ENCODE peak calls at places on chromosomes 2 and 18, in ten cellular contexts. Z is stimulated activated CD8-positive, alpha-beta memory T cell treated with anti-CD3 and anti-CD28 coated beads, Interleukin-4, amount 100 ng/mL, for 24 hours; X is SK-N-SH; O is left cardiac atrium; D is CD4-positive, alpha-beta T cell; Y is stimulated activated CD4-positive, alpha-beta T cell treated with anti-CD3 and anti-CD28 coated beads, Interleukin-1b, Interleukin-23, amount 100 ng/mL, for 1 hour; A is IMR-90; C is AG09309; K is NCI-H2081; W is SW480. R is an unnamed sample.
A peak's percentile ranks its signal among the peaks of the same experiment; 100 is the strongest.

GRCh38 chr2:148640767-148641166 is 3.8 kb upstream of the EPC2 start:
- DNase-seq in Z (no peak), X (peak; percentile 14), O (no peak), D (no peak), Y (no peak), A (peak; percentile 25), C (peak; percentile 24), K (no peak), W (no peak), R (peak; percentile 1)

GRCh38 chr2:177464549-177464948 is 72.0 kb downstream of the AGPS start:
- DNase-seq in Z (no peak), X (no peak), O (no peak), D (no peak), Y (no peak), A (peak; percentile 70), C (no peak), K (no peak), W (no peak), R (no peak)

GRCh38 chr2:119292226-119292625 is 68.6 kb downstream of the STEAP3 start:
- DNase-seq in Z (no peak), X (no peak), O (no peak), D (no peak), Y (no peak), A (peak; percentile 15), C (no peak), K (no peak), W (no peak), R (no peak)

GRCh38 chr2:70939847-70940580 is 4.3 kb downstream of the ATP6V1B1 start:
- DNase-seq in Z (no peak), X (no peak), O (no peak), D (no peak), Y (no peak), A (no peak), C (no peak), K (no peak), W (no peak), R (no peak)

GRCh38 chr2:218648473-218649100 is 10.8 kb downstream of the ZNF142 start:
- DNase-seq in Z (peak; percentile 16), X (peak; percentile 76), O (peak; percentile 51), D (peak; percentile 37), Y (no peak), A (peak; percentile 70), C (no peak), K (peak; percentile 56), W (peak; percentile 48), R (peak; percentile 7)

GRCh38 chr18:22165049-22165602 is 4.3 kb upstream of the GATA6 start:
- DNase-seq in Z (no peak), X (peak; percentile 33), O (no peak), D (no peak), Y (no peak), A (no peak), C (no peak), K (no peak), W (no peak), R (no peak)

GRCh38 chr2:75547345-75548035 is 13.2 kb downstream of the EVA1A start:
- DNase-seq in Z (no peak), X (no peak), O (no peak), D (no peak), Y (no peak), A (peak; percentile 88), C (peak; percentile 46), K (no peak), W (no peak), R (no peak)

GRCh38 chr2:16381511-16381910 is 284.1 kb downstream of the CYRIA start:
- DNase-seq in Z (no peak), X (no peak), O (no peak), D (no peak), Y (no peak), A (no peak), C (no peak), K (no peak), W (no peak), R (no peak)

GRCh38 chr18:42030586-42031182 is 75.7 kb downstream of the PIK3C3 start:
- DNase-seq in Z (no peak), X (peak; percentile 27), O (no peak), D (no peak), Y (no peak), A (peak; percentile 24), C (no peak), K (peak; percentile 20), W (no peak), R (no peak)